ENCODE peak calls at places on chromosomes 7 and 10, in nine cellular contexts. Y, O, Q, B, J, S, F, G and L are unnamed samples.

GRCh38 chr7:111910656-111911055 is 295.5 kb downstream of the DOCK4 start:
- DNase-seq in G (no peak), F (no peak), Y (no peak), Q (no peak), B (no peak), J (no peak), S (no peak), O (no peak), L (no peak)

GRCh38 chr7:8436965-8437364 is 3.6 kb downstream of the NXPH1 start:
- DNase-seq in Q (peak), S (no peak), G (no peak), Y (no peak), O (no peak), J (peak), B (no peak), F (no peak), L (no peak)

GRCh38 chr7:127678330-127678729 is 26.3 kb downstream of the SND1 start:
- DNase-seq in Y (peak), B (no peak), S (no peak), Q (no peak), G (no peak), O (no peak), J (no peak), F (no peak), L (no peak)

GRCh38 chr10:13143761-13144160 is 17.6 kb upstream of the MCM10 start:
- DNase-seq in O (no peak), B (no peak), J (no peak), Q (no peak), S (no peak), Y (no peak), F (no peak), G (no peak), L (no peak)

GRCh38 chr7:97015787-97016391 is 8.7 kb downstream of the DLX5 start:
- DNase-seq in S (no peak), G (no peak), Q (no peak), F (no peak), O (no peak), B (no peak), Y (no peak), J (no peak), L (no peak)

GRCh38 chr7:102728-103127 is 89.6 kb upstream of the FAM20C start:
- DNase-seq in Y (peak), J (no peak), S (no peak), O (no peak), Q (no peak), G (no peak), F (no peak), B (no peak), L (no peak)

GRCh38 chr7:11343136-11343535 is 369.5 kb downstream of the PHF14 start:
- DNase-seq in S (no peak), Y (no peak), J (no peak), B (no peak), G (no peak), F (no peak), O (no peak), Q (no peak), L (no peak)

GRCh38 chr10:60444494-60445064 is 54.9 kb upstream of the ANK3 start:
- DNase-seq in O (no peak), F (no peak), Q (no peak), S (no peak), J (no peak), G (no peak), B (no peak), Y (no peak), L (no peak)

GRCh38 chr7:84231157-84231556 is 36.6 kb upstream of the SEMA3A start:
- DNase-seq in S (no peak), G (no peak), O (no peak), Q (no peak), J (no peak), F (no peak), B (no peak), Y (no peak), L (no peak)

GRCh38 chr10:30185916-30186315 is 126.5 kb upstream of the JCAD start:
- DNase-seq in B (no peak), G (no peak), Y (peak), O (peak), F (no peak), S (no peak), J (no peak), Q (no peak), L (peak)

GRCh38 chr10:63562857-63563256 is 41.7 kb downstream of the REEP3 start:
- DNase-seq in B (no peak), Y (no peak), F (no peak), O (no peak), S (no peak), G (no peak), Q (no peak), J (no peak), L (no peak)

GRCh38 chr7:128003787-128004186 is 27.4 kb downstream of the LRRC4 start:
- DNase-seq in B (no peak), O (no peak), S (no peak), J (no peak), Y (no peak), G (no peak), Q (no peak), F (no peak), L (no peak)

GRCh38 chr7:17879075-17879661 is 61.1 kb downstream of the SNX13 start:
- DNase-seq in B (no peak), G (no peak), Q (no peak), Y (no peak), F (no peak), S (no peak), J (no peak), O (no peak), L (no peak)

GRCh38 chr10:132302421-132302820 is 5.3 kb downstream of the STK32C start:
- DNase-seq in J (no peak), F (no peak), Q (peak), Y (no peak), O (no peak), B (peak), G (no peak), S (no peak), L (no peak)

GRCh38 chr10:29816801-29817558 is 182.2 kb upstream of the SVIL start:
- DNase-seq in F (no peak), G (no peak), J (no peak), B (no peak), Y (no peak), O (no peak), S (no peak), Q (no peak), L (no peak)

GRCh38 chr7:94962661-94963060 is 55.3 kb downstream of the PPP1R9A start:
- DNase-seq in B (no peak), Q (no peak), F (no peak), Y (no peak), S (no peak), G (no peak), O (no peak), J (no peak), L (no peak)

GRCh38 chr10:67306588-67307205 is 380.9 kb downstream of the LRRTM3 start:
- DNase-seq in B (no peak), S (no peak), Q (no peak), J (no peak), O (no peak), G (no peak), Y (peak), F (no peak), L (no peak)

GRCh38 chr10:129951251-129951808 is 12.7 kb downstream of the EBF3 start:
- DNase-seq in Q (no peak), B (no peak), S (peak), O (no peak), F (no peak), Y (no peak), G (no peak), J (no peak), L (no peak)

GRCh38 chr10:93103953-93104352 is 30.3 kb downstream of the CYP26A1 start:
- DNase-seq in Y (no peak), Q (no peak), J (no peak), O (no peak), F (no peak), S (no peak), G (no peak), B (no peak), L (no peak)

GRCh38 chr7:156173748-156174353 is 361.6 kb upstream of the SHH start:
- DNase-seq in J (no peak), S (no peak), Q (no peak), O (no peak), F (no peak), B (no peak), G (no peak), Y (no peak), L (no peak)

GRCh38 chr7:47514367-47514766 is 67.5 kb downstream of the TNS3 start:
- DNase-seq in F (no peak), Y (no peak), O (no peak), G (no peak), J (no peak), S (no peak), B (no peak), Q (no peak), L (no peak)
- H3K27ac ChIP-seq in F (peak), Y (peak), O (peak), G (peak), J (no peak), S (no peak), B (no peak), Q (no peak), L (no peak)

DNA sequence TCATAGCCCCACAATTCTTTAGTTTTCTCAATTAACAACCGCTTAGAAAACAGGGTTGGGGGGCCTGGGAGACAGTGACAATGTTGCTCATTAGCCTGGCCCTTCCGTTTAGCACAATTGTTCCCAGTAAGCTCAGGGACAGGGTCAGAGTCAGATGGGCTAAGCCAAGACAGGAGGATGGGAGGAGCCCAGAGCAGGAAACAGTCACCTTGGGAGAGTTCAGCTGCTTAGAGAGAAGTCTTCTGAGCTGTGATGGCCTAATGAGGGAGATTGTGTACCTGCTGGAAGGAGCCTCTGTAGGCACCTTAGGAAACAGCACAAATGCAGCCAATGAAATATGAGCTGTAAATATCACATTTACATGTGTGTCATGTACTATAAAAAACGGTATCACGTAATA is 35.9 kb downstream of the SVOPL start:
- DNase-seq in O (no peak), G (no peak), S (no peak), B (no peak), J (no peak), F (no peak), Y (no peak), Q (no peak), L (no peak)
- H3K27ac ChIP-seq in O (no peak), G (no peak), S (no peak), B (no peak), J (no peak), F (no peak), Y (no peak), Q (no peak), L (no peak)

DNA sequence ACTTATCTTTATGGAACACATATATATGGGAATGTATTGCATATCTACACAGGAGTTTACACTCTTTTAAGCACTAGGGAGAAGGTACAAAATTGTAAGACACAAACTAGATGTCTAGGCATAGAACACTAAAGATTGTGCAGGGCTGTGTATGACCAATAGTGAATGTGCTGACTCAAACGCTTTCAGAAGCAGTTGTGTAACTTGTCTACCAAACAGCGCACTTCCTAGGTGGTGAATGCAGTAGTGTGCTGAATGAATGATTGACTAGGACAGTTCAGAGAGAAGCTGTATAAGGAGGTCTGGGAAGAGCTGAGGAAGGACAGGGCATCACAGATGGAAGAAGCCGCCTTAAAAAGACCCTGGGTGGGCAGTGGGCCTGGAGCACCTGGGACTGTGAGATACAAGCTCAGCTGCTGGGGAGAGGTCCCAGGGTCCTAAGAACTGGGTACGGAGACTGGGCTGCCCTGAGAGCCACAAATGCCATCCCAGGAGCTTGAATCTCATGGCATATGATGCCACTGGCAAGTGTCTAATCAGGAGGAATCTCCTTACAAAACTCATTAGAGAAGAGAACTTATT is 14.2 kb downstream of the CLRN3 start:
- DNase-seq in Q (no peak), F (no peak), J (no peak), G (no peak), B (no peak), S (no peak), O (no peak), Y (no peak), L (no peak)
- H3K27ac ChIP-seq in Q (no peak), F (no peak), J (no peak), G (no peak), B (no peak), S (no peak), O (no peak), Y (no peak), L (no peak)

GRCh38 chr10:21349912-21350286 is 175.6 kb downstream of the SKIDA1 start:
- DNase-seq in Y (no peak), G (no peak), J (no peak), S (no peak), B (no peak), F (no peak), O (no peak), Q (no peak), L (no peak)
- H3K27ac ChIP-seq in Y (peak), G (peak), J (no peak), S (peak), B (peak), F (no peak), O (peak), Q (no peak), L (peak)

GRCh38 chr7:3757059-3757458 is 456.0 kb downstream of the SDK1 start:
- DNase-seq in S (no peak), O (no peak), Q (no peak), F (no peak), G (no peak), Y (no peak), J (no peak), B (no peak), L (no peak)
- H3K27ac ChIP-seq in S (no peak), O (no peak), Q (no peak), F (no peak), G (no peak), Y (no peak), J (no peak), B (no peak), L (no peak)

GRCh38 chr7:87083865-87084519 is 24.5 kb upstream of the ELAPOR2 start:
- DNase-seq in O (no peak), B (no peak), Y (no peak), J (no peak), F (no peak), Q (no peak), S (no peak), G (no peak), L (no peak)
- H3K27ac ChIP-seq in O (no peak), B (no peak), Y (no peak), J (no peak), F (no peak), Q (no peak), S (no peak), G (no peak), L (no peak)